ENCODE peak calls at places on chromosomes 16 and 17, in ten cellular contexts. K is upper lobe of right lung, U is breast epithelium, E is H9, P is HCT116, J is pancreas, C is neural progenitor cell, T is colonic mucosa, B is thyroid gland, O is OCI-LY7. A is an unnamed sample. For H3K4me1, the result is how much of the 10 kb centered on the place peaks cover.

GRCh38 chr17:44249501-44250246 is 18.3 kb downstream of the SLC4A1 start:
- DNase-seq in K (no peak), U (no peak), E (no peak), P (no peak), J (no peak), C (no peak), T (no peak), B (no peak), O (no peak), A (no peak)

GRCh38 chr17:21539146-21539545 is 153.2 kb upstream of the KCNJ18 start:
- DNase-seq in K (no peak), U (no peak), E (no peak), P (no peak), J (no peak), C (no peak), T (no peak), B (no peak), O (no peak), A (no peak)

GRCh38 chr17:19482571-19482970 is 51.1 kb upstream of the SLC47A1 start:
- DNase-seq in K (no peak), U (no peak), E (no peak), P (no peak), J (no peak), C (no peak), T (no peak), B (no peak), O (no peak), A (no peak)

GRCh38 chr17:57440522-57441269 is 184.4 kb downstream of the MSI2 start:
- DNase-seq in K (no peak), U (peak), E (peak), P (peak), J (no peak), C (peak), T (peak), B (peak), O (peak), A (peak)

GRCh38 chr16:73058221-73058615 is 10.3 kb upstream of the ZFHX3 start:
- DNase-seq in K (peak), U (no peak), E (no peak), P (no peak), J (peak), C (no peak), T (no peak), B (peak), O (peak), A (no peak)

GRCh38 chr17:59561042-59561441 is 4.4 kb upstream of the DHX40 start:
- DNase-seq in K (no peak), U (no peak), E (peak), P (peak), J (no peak), C (peak), T (no peak), B (no peak), O (peak), A (no peak)

GRCh38 chr17:8859029-8859803 is 8.3 kb downstream of the PIK3R6 start:
- DNase-seq in K (peak), U (no peak), E (peak), P (no peak), J (no peak), C (no peak), T (no peak), B (no peak), O (no peak), A (no peak)

GRCh38 chr17:16948587-16949376 is 23.1 kb downstream of the TNFRSF13B start:
- DNase-seq in K (peak), U (no peak), E (no peak), P (no peak), J (no peak), C (no peak), T (no peak), B (no peak), O (no peak), A (no peak)

GRCh38 chr17:69477900-69478266 is 63.4 kb downstream of the MAP2K6 start:
- DNase-seq in K (no peak), U (no peak), E (no peak), P (no peak), J (no peak), C (no peak), T (no peak), B (no peak), O (no peak), A (no peak)

GRCh38 chr17:40063915-40064531 is 1.3 kb downstream of the THRA start:
- DNase-seq in K (peak), U (no peak), E (peak), P (no peak), J (no peak), C (no peak), T (peak), B (no peak), O (no peak), A (no peak)

GRCh38 chr17:79629548-79630049 is 18.7 kb upstream of the RBFOX3 start:
- DNase-seq in K (no peak), U (no peak), E (no peak), P (no peak), J (no peak), C (no peak), T (no peak), B (no peak), O (no peak), A (no peak)

GRCh38 chr16:404971-405486 is 3.3 kb downstream of the DECR2 start:
- DNase-seq in K (no peak), U (no peak), E (no peak), P (no peak), J (no peak), C (no peak), T (no peak), B (no peak), O (no peak), A (no peak)

DNA sequence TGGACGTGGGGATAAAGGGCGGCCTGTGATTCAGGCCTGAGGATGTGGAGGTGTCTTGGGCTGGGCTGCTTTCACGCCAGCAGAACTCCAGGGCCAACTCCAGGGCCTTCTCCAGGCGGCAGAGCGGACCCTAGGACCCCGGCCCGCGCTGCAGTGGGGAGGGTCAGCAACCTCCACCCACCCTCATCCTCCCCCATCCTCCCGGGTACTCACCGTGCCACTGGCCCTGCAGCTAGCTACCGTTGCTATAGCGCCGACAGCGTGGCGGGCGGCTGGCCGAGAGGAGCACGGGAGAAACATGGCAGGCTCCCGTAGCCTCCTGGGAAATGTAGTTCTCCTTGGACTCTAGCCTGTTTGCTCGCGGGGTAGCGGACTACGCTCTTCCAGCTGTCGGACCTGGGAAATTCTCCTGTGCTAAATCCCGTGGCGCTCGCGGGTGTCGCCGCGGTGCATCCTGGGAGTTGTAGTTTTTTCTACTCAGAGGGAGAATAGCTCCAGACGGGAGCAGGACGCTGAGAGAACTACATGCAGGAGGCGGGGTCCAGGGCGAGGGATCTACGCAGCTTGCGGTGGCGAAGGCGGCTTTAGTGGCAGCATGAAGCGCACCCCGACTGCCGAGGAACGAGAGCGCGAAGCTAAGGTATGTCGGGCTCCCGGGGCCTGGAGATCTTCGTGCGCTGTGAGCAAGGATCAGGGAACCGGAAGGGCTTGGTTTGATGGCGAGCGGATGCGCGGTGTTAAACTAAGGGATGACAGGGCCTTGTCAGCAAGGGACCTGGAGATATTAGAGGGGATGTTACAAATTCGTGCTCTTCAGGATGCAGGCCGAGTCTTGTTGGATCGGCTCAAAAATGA is at the start of the genes FTO and RPGRIP1L:
- DNase-seq in K (peak), U (peak), E (peak), P (peak), J (peak), C (peak), T (peak), B (peak), O (peak), A (peak)
- TF ChIP-seq CTCF in K (peak), U (no peak), E (no peak), P (no peak), J (peak), C (peak), T (no peak), B (peak), O (no peak), A (peak)

DNA sequence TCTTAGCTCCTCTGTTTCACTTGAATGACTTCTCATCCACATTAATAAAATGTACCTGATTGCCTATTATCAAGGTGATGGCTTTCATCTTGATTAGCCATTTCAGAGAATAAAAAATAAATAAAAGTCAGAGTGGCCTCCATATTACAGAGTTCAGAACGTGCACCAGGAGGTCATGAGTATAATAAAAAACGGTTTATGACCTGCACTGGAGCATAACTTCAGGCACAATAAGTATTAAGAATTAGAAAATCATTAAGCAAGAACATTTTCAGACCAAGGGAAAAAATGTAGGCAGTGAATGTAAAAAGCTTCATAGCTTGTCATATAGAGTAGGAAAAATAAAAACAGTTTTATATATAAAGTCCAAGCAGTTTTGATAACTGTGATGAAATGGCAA is 11.4 kb downstream of the METTL9 start:
- DNase-seq in K (no peak), U (no peak), E (no peak), P (no peak), J (no peak), C (no peak), T (no peak), B (no peak), O (no peak), A (no peak)
- H3K4me1 ChIP-seq in K (under half), U (under half), E (under half), P (under half), J (under half), C (under half), T (under half), B (half or more), O (under half), A (under half)

GRCh38 chr17:50523208-50523607 is 9.3 kb upstream of the EPN3 start:
- DNase-seq in K (no peak), U (peak), E (no peak), P (no peak), J (no peak), C (no peak), T (no peak), B (no peak), O (no peak), A (peak)
- TF ChIP-seq CTCF in K (no peak), U (no peak), E (no peak), P (no peak), J (no peak), C (no peak), T (no peak), B (no peak), O (no peak), A (no peak)

DNA sequence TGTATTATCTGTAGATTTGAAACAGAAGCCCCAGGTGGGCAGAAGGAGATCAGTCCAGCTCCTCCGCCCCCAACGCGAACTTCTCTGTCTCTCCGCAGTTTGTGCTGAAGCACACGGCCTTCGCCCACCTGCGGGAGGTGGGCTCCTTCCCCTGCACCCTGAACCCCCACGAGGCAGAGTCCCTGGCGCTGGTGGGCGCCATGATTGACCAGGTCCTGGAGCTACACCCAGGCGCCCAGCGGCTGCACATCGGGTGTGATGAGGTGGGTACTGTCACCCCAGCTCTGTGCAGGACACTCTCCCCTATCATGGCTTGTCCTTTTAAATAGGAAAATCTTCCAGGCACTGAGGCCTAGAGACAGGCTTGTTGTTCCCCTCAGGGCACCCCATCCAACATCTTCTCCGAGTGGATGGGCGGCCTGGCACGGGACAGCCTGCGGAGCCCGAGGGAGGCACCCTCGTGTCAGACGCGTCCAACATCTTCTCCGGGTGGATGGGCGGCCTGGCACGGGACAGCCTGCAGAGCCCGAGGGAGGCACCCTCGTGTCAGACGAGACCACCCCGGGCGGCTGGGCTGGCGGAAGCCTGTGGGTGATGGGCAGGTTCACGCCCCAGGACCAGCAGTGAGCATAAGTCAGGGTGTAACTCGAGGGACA is 15.3 kb upstream of the OGFOD3 start:
- DNase-seq in K (no peak), U (no peak), E (no peak), P (no peak), J (peak), C (no peak), T (no peak), B (no peak), O (no peak), A (no peak)
- H3K4me1 ChIP-seq in K (under half), U (under half), E (under half), P (under half), J (under half), C (under half), T (under half), B (under half), O (under half), A (under half)

DNA sequence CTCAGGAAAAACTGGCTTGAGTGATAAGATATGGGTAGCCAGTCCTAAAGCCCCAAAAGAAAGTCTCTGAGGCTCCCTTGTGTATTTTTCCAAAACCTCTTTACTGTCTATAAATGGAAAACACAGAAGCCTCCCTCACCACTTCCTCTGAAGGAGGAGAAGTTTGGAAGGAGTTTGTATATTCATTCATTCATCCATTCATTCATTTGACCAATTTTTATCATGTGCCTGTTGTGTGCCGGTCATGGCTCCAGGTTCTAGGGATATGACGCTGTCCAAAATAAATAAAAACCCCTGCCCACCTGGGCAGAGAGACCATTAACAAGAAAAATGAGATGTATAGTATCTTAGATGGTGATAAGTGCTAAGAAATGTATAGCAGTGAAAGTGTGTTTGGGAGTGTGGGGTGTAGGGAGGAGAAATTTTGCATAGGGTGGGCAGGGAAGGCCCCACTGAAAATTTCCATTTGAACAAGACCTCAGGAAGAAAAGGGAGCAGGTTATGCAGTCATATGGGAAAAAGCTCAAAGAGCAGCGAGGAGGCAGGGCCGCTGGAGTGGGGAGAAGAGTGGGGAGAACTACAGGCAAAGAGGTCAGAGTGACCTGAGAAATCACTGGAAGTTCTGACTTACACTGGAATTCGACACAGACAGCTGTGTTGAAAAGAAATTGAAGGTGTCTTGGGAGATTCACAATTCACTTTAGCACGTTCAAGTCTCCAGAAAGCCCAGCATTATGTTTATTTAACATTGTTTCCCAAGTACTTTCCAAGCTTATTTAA is 6.1 kb upstream of the WIPI1 start:
- DNase-seq in K (no peak), U (no peak), E (no peak), P (no peak), J (no peak), C (no peak), T (no peak), B (no peak), O (no peak), A (no peak)
- TF ChIP-seq CTCF in K (no peak), U (no peak), E (peak), P (no peak), J (no peak), C (no peak), T (no peak), B (no peak), O (peak), A (no peak)

GRCh38 chr17:12600349-12600748 is 65.3 kb upstream of the MYOCD start:
- DNase-seq in K (no peak), U (no peak), E (no peak), P (no peak), J (no peak), C (no peak), T (peak), B (no peak), O (no peak), A (no peak)
- H3K4me1 ChIP-seq in K (under half), U (under half), E (under half), P (under half), J (under half), C (under half), T (under half), B (under half), O (under half), A (under half)

DNA sequence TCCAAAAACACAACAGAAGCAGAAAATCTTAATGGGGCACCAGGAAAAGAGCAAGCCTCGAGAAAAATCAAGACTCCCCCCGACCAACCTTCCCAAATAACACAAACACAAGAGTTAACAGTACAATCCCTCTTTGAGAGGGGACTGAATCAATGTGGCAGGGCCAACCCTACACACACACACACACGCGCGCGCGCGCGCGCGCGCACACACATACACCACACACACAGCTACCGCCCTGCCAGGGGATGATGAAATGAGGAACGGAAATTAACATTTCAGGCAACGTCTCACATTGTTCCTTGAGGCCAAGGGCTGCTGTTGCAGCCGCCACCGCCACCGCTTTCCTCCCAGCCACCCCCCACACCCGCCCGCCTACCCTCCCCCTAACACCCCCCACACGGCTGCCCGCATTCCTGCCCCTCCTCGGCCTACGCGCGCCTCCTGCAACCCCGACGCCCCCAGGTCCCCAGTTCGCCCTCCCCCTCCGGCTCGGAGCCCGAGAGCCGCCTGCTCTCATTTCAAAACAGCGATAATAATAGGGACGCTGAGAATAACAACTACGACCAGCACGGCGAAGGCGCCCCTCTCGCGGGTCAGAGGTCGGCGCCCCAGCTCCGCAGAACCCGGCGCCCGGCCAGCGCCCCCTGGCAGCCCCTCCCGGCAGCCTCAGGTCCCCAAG is 1.2 kb downstream of the ANKRD11 start:
- DNase-seq in K (peak), U (peak), E (peak), P (peak), J (peak), C (peak), T (peak), B (peak), O (peak), A (peak)
- TF ChIP-seq CTCF in K (peak), U (peak), E (peak), P (no peak), J (peak), C (peak), T (no peak), B (peak), O (peak), A (no peak)

GRCh38 chr16:66741971-66742396 is 9.4 kb downstream of the DYNC1LI2 start:
- DNase-seq in K (no peak), U (no peak), E (no peak), P (no peak), J (no peak), C (no peak), T (no peak), B (no peak), O (no peak), A (no peak)

GRCh38 chr16:66750279-66751134 is 902 bp downstream of the DYNC1LI2 start:
- DNase-seq in K (no peak), U (no peak), E (no peak), P (no peak), J (no peak), C (no peak), T (peak), B (no peak), O (peak), A (no peak)

GRCh38 chr16:66746682-66747081 is 4.7 kb downstream of the DYNC1LI2 start:
- DNase-seq in K (no peak), U (no peak), E (no peak), P (no peak), J (no peak), C (no peak), T (no peak), B (no peak), O (no peak), A (no peak)

GRCh38 chr16:66742409-66742808 is 9.0 kb downstream of the DYNC1LI2 start:
- DNase-seq in K (no peak), U (no peak), E (no peak), P (no peak), J (no peak), C (no peak), T (no peak), B (no peak), O (no peak), A (no peak)

GRCh38 chr16:66746048-66746447 is 5.4 kb downstream of the DYNC1LI2 start:
- DNase-seq in K (no peak), U (no peak), E (no peak), P (no peak), J (no peak), C (no peak), T (no peak), B (no peak), O (no peak), A (no peak)
- H3K4me1 ChIP-seq in K (under half), U (under half), E (under half), P (under half), J (under half), C (under half), T (under half), B (under half), O (under half), A (under half)